ENCODE peak calls at places on chromosomes 12 and 14, in six cellular contexts. D is stimulated activated effector memory CD8-positive, alpha-beta T cell treated with anti-CD3 and anti-CD28 coated beads, Interleukin-12 subunit alpha, Interleukin-12 subunit beta, amount 100 ng/mL, for 72 hours; Q is MM.1S; C is breast epithelium; A is hippocampal formation; Z is astrocyte of the spinal cord. G is an unnamed sample.

GRCh38 chr12:130878193-130879185 is 6.6 kb downstream of the RAN start:
- DNase-seq in D (no peak), Q (no peak), C (no peak), A (no peak), Z (no peak), G (no peak)

GRCh38 chr12:26434299-26434915 is 239.0 kb downstream of the SSPN start:
- DNase-seq in D (no peak), Q (peak), C (no peak), A (peak), Z (peak), G (no peak)

GRCh38 chr12:54349031-54349430 is 15.3 kb downstream of the GPR84 start:
- DNase-seq in D (no peak), Q (no peak), C (no peak), A (no peak), Z (no peak), G (no peak)

GRCh38 chr14:76011959-76012802 is 26.6 kb downstream of the IFT43 start:
- DNase-seq in D (no peak), Q (no peak), C (no peak), A (no peak), Z (peak), G (peak)

GRCh38 chr12:92735131-92735721 is 32.4 kb downstream of the PLEKHG7 start:
- DNase-seq in D (no peak), Q (no peak), C (no peak), A (peak), Z (peak), G (no peak)

GRCh38 chr14:59425322-59425945 is 39.7 kb downstream of the GPR135 start:
- DNase-seq in D (no peak), Q (no peak), C (no peak), A (no peak), Z (no peak), G (no peak)

GRCh38 chr12:27970391-27970980 is 2.0 kb downstream of the PTHLH start:
- DNase-seq in D (no peak), Q (no peak), C (no peak), A (no peak), Z (peak), G (no peak)

GRCh38 chr12:12804432-12804886 is 8.7 kb upstream of the DDX47 start:
- DNase-seq in D (no peak), Q (no peak), C (no peak), A (no peak), Z (peak), G (no peak)

GRCh38 chr12:3130053-3130805 is 53.0 kb downstream of the TSPAN9 start:
- DNase-seq in D (no peak), Q (no peak), C (no peak), A (no peak), Z (no peak), G (no peak)

GRCh38 chr14:85991156-85991555 is 461.2 kb downstream of the FLRT2 start:
- DNase-seq in D (no peak), Q (no peak), C (no peak), A (no peak), Z (no peak), G (no peak)

GRCh38 chr12:89484470-89484869 is 40.1 kb downstream of the GALNT4 start:
- DNase-seq in D (no peak), Q (no peak), C (no peak), A (no peak), Z (no peak), G (no peak)

GRCh38 chr12:107225626-107226025 is 132.3 kb upstream of the CRY1 start:
- DNase-seq in D (no peak), Q (no peak), C (no peak), A (no peak), Z (peak), G (no peak)